ENCODE peak calls at places on chromosomes 12 and 14, in six cellular contexts. B is neural crest cell, P is GM04504, E is upper lobe of left lung, A is T-cell, Z is prostate gland. H is an unnamed sample.

GRCh38 chr12:113260127-113260526 is 38.9 kb downstream of the TPCN1 start:
- DNase-seq in B (no peak), P (no peak), E (no peak), A (no peak), Z (no peak), H (no peak)

GRCh38 chr12:117042171-117042809 is 56.9 kb downstream of the TESC start:
- DNase-seq in B (no peak), P (no peak), E (no peak), A (no peak), Z (no peak), H (no peak)

GRCh38 chr12:106631150-106631549 is 48.3 kb downstream of the RFX4 start:
- DNase-seq in B (no peak), P (no peak), E (no peak), A (no peak), Z (no peak), H (no peak)

GRCh38 chr14:75717729-75718128 is 56.7 kb downstream of the TTLL5 start:
- DNase-seq in B (no peak), P (no peak), E (peak), A (no peak), Z (peak), H (no peak)

GRCh38 chr12:79514730-79515525 is 175.8 kb downstream of the PAWR start:
- DNase-seq in B (no peak), P (peak), E (no peak), A (no peak), Z (no peak), H (no peak)

GRCh38 chr12:122225683-122226365 is at the start of gene DIABLO:
- DNase-seq in B (peak), P (peak), E (peak), A (peak), Z (peak), H (peak)

GRCh38 chr14:36605506-36605857 is 23.1 kb upstream of the NKX2-8 start:
- DNase-seq in B (no peak), P (no peak), E (no peak), A (no peak), Z (no peak), H (no peak)

GRCh38 chr12:11667159-11667558 is 17.7 kb downstream of the ETV6 start:
- DNase-seq in B (no peak), P (no peak), E (peak), A (no peak), Z (no peak), H (no peak)

GRCh38 chr12:42976620-42977019 is 387.1 kb upstream of the PRICKLE1 start:
- DNase-seq in B (no peak), P (no peak), E (no peak), A (no peak), Z (no peak), H (no peak)

GRCh38 chr14:52081964-52082363 is 13.1 kb upstream of the NID2 start:
- DNase-seq in B (no peak), P (no peak), E (no peak), A (no peak), Z (no peak), H (no peak)

GRCh38 chr14:94691658-94692029 is 78.3 kb downstream of the GSC start:
- DNase-seq in B (no peak), P (no peak), E (no peak), A (no peak), Z (no peak), H (no peak)

GRCh38 chr14:69059658-69060648 is 80.9 kb upstream of the ACTN1 start:
- DNase-seq in B (no peak), P (peak), E (peak), A (no peak), Z (no peak), H (no peak)

GRCh38 chr12:131865196-131865875 is 29.1 kb upstream of the ULK1 start:
- DNase-seq in B (no peak), P (no peak), E (no peak), A (no peak), Z (no peak), H (no peak)

GRCh38 chr14:77965919-77966435 is 166.1 kb downstream of the ADCK1 start:
- DNase-seq in B (no peak), P (peak), E (no peak), A (no peak), Z (no peak), H (peak)

GRCh38 chr12:53224268-53224896 is 7.6 kb downstream of the RARG start:
- DNase-seq in B (no peak), P (no peak), E (peak), A (no peak), Z (peak), H (peak)

GRCh38 chr12:57719777-57720605 is 18.6 kb downstream of the AGAP2 start:
- DNase-seq in B (no peak), P (no peak), E (no peak), A (no peak), Z (no peak), H (no peak)

GRCh38 chr12:49557187-49557916 is 10.6 kb downstream of the MCRS1 start:
- DNase-seq in B (no peak), P (no peak), E (no peak), A (no peak), Z (no peak), H (no peak)

GRCh38 chr14:103820908-103821307 is 26.5 kb downstream of the PPP1R13B start:
- DNase-seq in B (no peak), P (no peak), E (no peak), A (no peak), Z (no peak), H (no peak)

GRCh38 chr12:69779928-69780327 is 41.3 kb downstream of the RAB3IP start:
- DNase-seq in B (peak), P (no peak), E (no peak), A (no peak), Z (no peak), H (peak)

GRCh38 chr14:101884537-101885253 is 79.7 kb upstream of the DYNC1H1 start:
- DNase-seq in B (no peak), P (no peak), E (no peak), A (no peak), Z (no peak), H (no peak)

GRCh38 chr14:52618602-52619001 is 66.0 kb downstream of the GPR137C start:
- DNase-seq in B (no peak), P (no peak), E (no peak), A (no peak), Z (no peak), H (no peak)

GRCh38 chr14:92973798-92974372 is 50.9 kb downstream of the CHGA start:
- DNase-seq in B (no peak), P (no peak), E (no peak), A (no peak), Z (peak), H (no peak)

GRCh38 chr12:111074559-111074958 is 154.2 kb upstream of the MYL2 start:
- DNase-seq in B (no peak), P (no peak), E (no peak), A (no peak), Z (peak), H (no peak)

GRCh38 chr14:104689620-104690265 is 325 bp downstream of the INF2 start:
- DNase-seq in B (no peak), P (no peak), E (no peak), A (no peak), Z (no peak), H (no peak)

GRCh38 chr12:65593206-65593833 is 231.0 kb upstream of the HMGA2 start:
- DNase-seq in B (no peak), P (peak), E (no peak), A (no peak), Z (peak), H (no peak)

GRCh38 chr12:56206373-56207166 is 15.2 kb downstream of the RNF41 start:
- DNase-seq in B (peak), P (no peak), E (peak), A (peak), Z (peak), H (no peak)

GRCh38 chr12:130053641-130054040 is 108.6 kb upstream of the FZD10 start:
- DNase-seq in B (peak), P (no peak), E (no peak), A (no peak), Z (no peak), H (peak)

GRCh38 chr14:21525571-21525970 is 575 bp downstream of the SALL2 start:
- DNase-seq in B (no peak), P (no peak), E (no peak), A (no peak), Z (no peak), H (peak)

GRCh38 chr12:25829192-25829591 is 129.3 kb upstream of the RASSF8 start:
- DNase-seq in B (no peak), P (peak), E (no peak), A (no peak), Z (peak), H (no peak)

GRCh38 chr12:111436811-111437210 is 31.1 kb downstream of the SH2B3 start:
- DNase-seq in B (no peak), P (no peak), E (no peak), A (no peak), Z (no peak), H (no peak)

GRCh38 chr14:71060795-71061455 is 153.7 kb downstream of the PCNX1 start:
- DNase-seq in B (no peak), P (no peak), E (no peak), A (no peak), Z (no peak), H (no peak)

GRCh38 chr14:37985826-37986470 is 221.8 kb upstream of the SSTR1 start:
- DNase-seq in B (peak), P (peak), E (peak), A (peak), Z (no peak), H (peak)

GRCh38 chr12:123089631-123090353 is 61.1 kb downstream of the PITPNM2 start:
- DNase-seq in B (no peak), P (peak), E (no peak), A (no peak), Z (no peak), H (no peak)

GRCh38 chr12:80412343-80412953 is 31.6 kb upstream of the PTPRQ start:
- DNase-seq in B (no peak), P (peak), E (no peak), A (no peak), Z (peak), H (peak)

GRCh38 chr14:78022059-78022458 is 148.1 kb upstream of the NRXN3 start:
- DNase-seq in B (peak), P (peak), E (peak), A (no peak), Z (peak), H (peak)

GRCh38 chr14:54617467-54617866 is 50.5 kb downstream of the SAMD4A start:
- DNase-seq in B (no peak), P (no peak), E (no peak), A (no peak), Z (no peak), H (no peak)

GRCh38 chr12:5068126-5068525 is 24.4 kb downstream of the KCNA5 start:
- DNase-seq in B (no peak), P (no peak), E (no peak), A (no peak), Z (no peak), H (no peak)

GRCh38 chr14:92603309-92604257 is 90.0 kb downstream of the RIN3 start:
- DNase-seq in B (no peak), P (no peak), E (peak), A (peak), Z (peak), H (peak)

H was measured in NCI-H524.